ENCODE peak calls at places on chromosomes 6 and 20, in seven cellular contexts. T is AG09319, B is colonic mucosa, G is SK-N-SH, M is AG09309, E is choroid plexus epithelial cell, J is neural crest cell. O is an unnamed sample.

GRCh38 chr20:24993337-24994185 is 1.0 kb upstream of the APMAP start:
- DNase-seq in T (peak; percentile 7), B (peak; percentile 20), G (no peak), M (peak; percentile 23), E (peak; percentile 60), J (no peak), O (no peak)

GRCh38 chr6:40586369-40586768 is 795 bp downstream of the LRFN2 start:
- DNase-seq in T (no peak), B (peak; percentile 20), G (peak; percentile 62), M (no peak), E (no peak), J (no peak), O (no peak)

GRCh38 chr6:170374571-170375444 is 68.2 kb downstream of the FAM120B start:
- DNase-seq in T (no peak), B (no peak), G (no peak), M (no peak), E (peak; percentile 86), J (no peak), O (no peak)

GRCh38 chr6:40798069-40798770 is 211.1 kb upstream of the LRFN2 start:
- DNase-seq in T (no peak), B (no peak), G (no peak), M (no peak), E (no peak), J (no peak), O (no peak)

GRCh38 chr20:4091332-4092135 is 76.2 kb upstream of the RNF24 start:
- DNase-seq in T (no peak), B (peak; percentile 74), G (peak; percentile 24), M (no peak), E (peak; percentile 89), J (peak; percentile 75), O (no peak)

GRCh38 chr6:78868124-78868523 is 773 bp downstream of the IRAK1BP1 start:
- DNase-seq in T (no peak), B (no peak), G (no peak), M (no peak), E (no peak), J (no peak), O (no peak)

GRCh38 chr6:84762220-84762940 is 2.0 kb downstream of the TBX18 start:
- DNase-seq in T (no peak), B (no peak), G (peak; percentile 48), M (no peak), E (peak; percentile 71), J (no peak), O (peak; percentile 66)

GRCh38 chr6:74657033-74657432 is 548.8 kb downstream of the COL12A1 start:
- DNase-seq in T (no peak), B (no peak), G (no peak), M (peak; percentile 94), E (no peak), J (no peak), O (no peak)

GRCh38 chr6:10389739-10390494 is 25.0 kb downstream of the TFAP2A start:
- DNase-seq in T (no peak), B (no peak), G (no peak), M (no peak), E (no peak), J (no peak), O (no peak)

GRCh38 chr6:83055366-83055964 is 10.2 kb downstream of the UBE3D start:
- DNase-seq in T (peak; percentile 15), B (peak; percentile 49), G (peak; percentile 62), M (peak; percentile 14), E (peak; percentile 67), J (peak; percentile 63), O (no peak)

GRCh38 chr6:16239090-16239797 is 857 bp downstream of the GMPR start:
- DNase-seq in T (no peak), B (peak; percentile 70), G (peak; percentile 59), M (no peak), E (peak; percentile 52), J (no peak), O (peak; percentile 60)

GRCh38 chr20:539848-540247 is 3.7 kb downstream of the CSNK2A1 start:
- DNase-seq in T (no peak), B (peak; percentile 29), G (no peak), M (peak; percentile 14), E (peak; percentile 72), J (no peak), O (no peak)

GRCh38 chr6:164188861-164189260 is 774.3 kb downstream of the QKI start:
- DNase-seq in T (no peak), B (no peak), G (no peak), M (no peak), E (no peak), J (no peak), O (no peak)

GRCh38 chr6:22764521-22764920 is 195.2 kb downstream of the HDGFL1 start:
- DNase-seq in T (no peak), B (no peak), G (no peak), M (no peak), E (peak; percentile 64), J (no peak), O (no peak)

GRCh38 chr6:105108631-105109262 is 71.1 kb downstream of the POPDC3 start:
- DNase-seq in T (no peak), B (no peak), G (no peak), M (no peak), E (no peak), J (no peak), O (no peak)

GRCh38 chr6:26394289-26394688 is 7.8 kb upstream of the BTN3A1 start:
- DNase-seq in T (peak; percentile 25), B (peak; percentile 48), G (no peak), M (no peak), E (peak; percentile 84), J (no peak), O (no peak)

GRCh38 chr20:57387463-57387862 is 3.7 kb upstream of the RBM38 start:
- DNase-seq in T (no peak), B (no peak), G (no peak), M (no peak), E (no peak), J (no peak), O (no peak)

GRCh38 chr6:149560736-149561135 is 5.4 kb upstream of the GINM1 start:
- DNase-seq in T (no peak), B (no peak), G (peak; percentile 53), M (no peak), E (peak; percentile 27), J (no peak), O (no peak)

GRCh38 chr6:27575594-27576361 is 102.9 kb upstream of the ZNF184 start:
- DNase-seq in T (no peak), B (no peak), G (no peak), M (no peak), E (no peak), J (no peak), O (no peak)

GRCh38 chr6:159151266-159151855 is 17.8 kb upstream of the FNDC1 start:
- DNase-seq in T (peak; percentile 14), B (peak; percentile 54), G (peak; percentile 60), M (no peak), E (peak; percentile 83), J (peak; percentile 52), O (no peak)

GRCh38 chr6:141877275-141877983 is 255.3 kb upstream of the GJE1 start:
- DNase-seq in T (no peak), B (no peak), G (no peak), M (no peak), E (peak; percentile 4), J (no peak), O (no peak)

GRCh38 chr20:6121504-6121903 is 1.3 kb downstream of the FERMT1 start:
- DNase-seq in T (no peak), B (no peak), G (no peak), M (no peak), E (no peak), J (no peak), O (no peak)

GRCh38 chr6:154479388-154480143 is 30.9 kb downstream of the CNKSR3 start:
- DNase-seq in T (no peak), B (no peak), G (no peak), M (no peak), E (peak; percentile 74), J (no peak), O (no peak)

GRCh38 chr6:154481541-154482013 is 28.9 kb downstream of the CNKSR3 start:
- DNase-seq in T (no peak), B (no peak), G (no peak), M (no peak), E (no peak), J (no peak), O (no peak)

GRCh38 chr6:154478691-154479090 is 31.8 kb downstream of the CNKSR3 start:
- DNase-seq in T (no peak), B (no peak), G (no peak), M (no peak), E (peak; percentile 45), J (no peak), O (no peak)

GRCh38 chr6:154478021-154478651 is 32.3 kb downstream of the CNKSR3 start:
- DNase-seq in T (no peak), B (no peak), G (no peak), M (no peak), E (no peak), J (no peak), O (no peak)

DNA sequence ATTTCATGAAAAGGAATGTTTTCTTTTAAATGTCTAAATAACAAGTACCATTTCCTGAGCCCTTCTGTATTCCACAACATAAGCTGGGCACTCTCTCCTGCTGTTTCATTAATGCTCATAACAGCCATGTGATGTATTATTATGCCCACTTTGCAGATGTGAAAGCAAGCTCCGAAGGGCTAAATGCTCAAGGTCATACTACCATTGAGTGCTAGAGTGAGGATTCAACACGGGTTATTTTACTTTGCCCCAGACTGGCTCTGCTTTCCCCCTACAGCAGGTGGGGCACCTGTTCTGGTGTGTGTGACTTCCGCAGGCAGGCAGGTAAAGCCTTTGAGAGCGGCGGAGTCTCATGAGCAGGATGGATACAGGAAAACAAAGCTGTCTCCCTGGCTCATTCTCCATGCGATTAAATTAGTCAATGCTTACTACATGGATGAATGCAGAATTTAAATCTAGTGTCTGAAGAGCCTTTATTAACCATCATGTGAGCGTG is 30.3 kb downstream of the CNKSR3 start:
- DNase-seq in T (no peak), B (no peak), G (no peak), M (no peak), E (no peak), J (no peak), O (no peak)
- TF ChIP-seq CTCF in T (no peak), B (no peak), G (no peak), M (no peak), E (no peak), J (no peak), O (no peak)

DNA sequence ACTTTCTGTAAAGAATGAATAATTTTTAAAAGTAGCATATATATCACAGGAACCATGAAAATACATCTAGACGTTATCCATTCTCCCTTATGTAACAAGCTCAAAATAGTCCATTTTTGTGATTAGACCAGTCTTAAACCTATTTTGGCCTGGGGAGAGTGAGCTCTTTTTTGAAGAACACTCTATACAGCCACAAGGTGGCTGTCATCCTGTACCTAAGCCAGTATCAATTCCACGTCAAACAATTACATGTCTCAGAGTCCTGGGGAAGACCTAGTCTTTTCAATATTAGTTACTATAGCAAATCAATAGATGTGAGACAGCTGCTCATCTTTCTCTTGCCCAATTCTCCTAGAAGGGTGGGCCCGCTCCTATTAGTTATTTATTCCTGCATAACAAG is 28.4 kb downstream of the FBXO5 start:
- DNase-seq in T (no peak), B (no peak), G (no peak), M (no peak), E (peak; percentile 24), J (no peak), O (no peak)
- TF ChIP-seq CTCF in T (no peak), B (no peak), G (no peak), M (no peak), E (peak; percentile 30), J (no peak), O (no peak)

GRCh38 chr6:125584468-125584939 is 164.9 kb upstream of the HEY2 start:
- DNase-seq in T (no peak), B (no peak), G (no peak), M (no peak), E (peak; percentile 85), J (peak; percentile 29), O (peak; percentile 51)
- TF ChIP-seq CTCF in T (no peak), B (no peak), G (no peak), M (no peak), E (no peak), J (no peak), O (no peak)

GRCh38 chr6:31728767-31729514 is at the start of gene DDAH2:
- DNase-seq in T (no peak), B (no peak), G (no peak), M (no peak), E (no peak), J (no peak), O (no peak)
- TF ChIP-seq CTCF in T (peak; percentile 42), B (no peak), G (peak; percentile 80), M (peak; percentile 70), E (peak; percentile 52), J (no peak), O (peak; percentile 54)

O was measured in tibial artery.